ENCODE peak calls at places on chromosomes 5 and 9, in four cellular contexts. M is bronchial epithelial cell, E is epithelial cell of prostate, L is NAMALWA. Z is an unnamed sample.

GRCh38 chr5:150538007-150538917 is 30.3 kb downstream of the NDST1 start:
- DNase-seq in E (no peak), L (no peak), M (peak; percentile 44), Z (no peak)

GRCh38 chr9:11356101-11356500 is 743.3 kb upstream of the PTPRD start:
- DNase-seq in L (no peak), E (no peak), M (peak; percentile 73), Z (no peak)

GRCh38 chr9:123382659-123383511 is 26.9 kb downstream of the CRB2 start:
- DNase-seq in L (no peak), M (no peak), E (no peak), Z (no peak)

GRCh38 chr9:15873573-15874177 is 320.8 kb downstream of the CCDC171 start:
- DNase-seq in E (no peak), L (peak; percentile 60), M (peak; percentile 50), Z (no peak)

GRCh38 chr5:124342027-124342471 is 404.4 kb downstream of the ZNF608 start:
- DNase-seq in L (no peak), E (no peak), M (no peak), Z (no peak)

GRCh38 chr5:115366223-115366622 is 69.8 kb upstream of the CCDC112 start:
- DNase-seq in L (no peak), E (peak; percentile 59), M (peak; percentile 66), Z (no peak)

GRCh38 chr5:97458851-97459250 is 275.8 kb upstream of the RIOK2 start:
- DNase-seq in M (no peak), L (no peak), E (no peak), Z (no peak)

GRCh38 chr5:132428811-132429440 is 59.4 kb downstream of the SLC22A5 start:
- DNase-seq in E (no peak), L (no peak), M (no peak), Z (no peak)